ENCODE peak calls at places on chromosomes 6 and 20, in seven cellular contexts. D is GM12891, J is esophagus squamous epithelium, B is stomach, A is IMR-90, X is testis, N is tibial nerve. I is an unnamed sample.

GRCh38 chr6:36618366-36619355 is 24.5 kb downstream of the SRSF3 start:
- DNase-seq in B (no peak), N (no peak), A (no peak), X (no peak), D (no peak), J (no peak), I (no peak)

GRCh38 chr20:25600632-25601031 is 15.3 kb upstream of the NINL start:
- DNase-seq in X (no peak), D (no peak), B (no peak), N (no peak), A (no peak), J (no peak), I (peak; percentile 61)

GRCh38 chr6:22884441-22884840 is 315.1 kb downstream of the HDGFL1 start:
- DNase-seq in J (no peak), B (no peak), X (no peak), A (no peak), D (no peak), N (no peak), I (no peak)

GRCh38 chr20:43584448-43585138 is 6.1 kb upstream of the IFT52 start:
- DNase-seq in J (no peak), N (no peak), B (no peak), D (no peak), X (no peak), A (peak; percentile 75), I (peak; percentile 29)

GRCh38 chr6:11994875-11995461 is 17.1 kb upstream of the HIVEP1 start:
- DNase-seq in J (no peak), D (no peak), A (no peak), N (no peak), B (no peak), X (no peak), I (no peak)

GRCh38 chr6:143596857-143597256 is 80.9 kb upstream of the PHACTR2 start:
- DNase-seq in X (peak; percentile 90), B (no peak), A (peak; percentile 71), N (no peak), D (no peak), J (no peak), I (peak; percentile 13)

GRCh38 chr6:14661188-14661587 is 543.6 kb downstream of the CD83 start:
- DNase-seq in X (no peak), N (no peak), D (no peak), A (peak; percentile 89), J (no peak), B (no peak), I (peak; percentile 19)

GRCh38 chr6:11083491-11083890 is 10.1 kb upstream of the SMIM13 start:
- DNase-seq in D (no peak), A (peak; percentile 89), J (no peak), B (no peak), X (no peak), N (no peak), I (no peak)

GRCh38 chr20:38433304-38433972 is 1.7 kb downstream of the SNHG17 start:
- DNase-seq in J (no peak), N (no peak), B (no peak), A (no peak), X (no peak), D (no peak), I (no peak)

GRCh38 chr20:41969656-41970055 is 351.5 kb upstream of the CHD6 start:
- DNase-seq in J (no peak), X (no peak), A (no peak), B (no peak), N (no peak), D (no peak), I (no peak)

GRCh38 chr6:169162968-169163903 is 90.4 kb downstream of the THBS2 start:
- DNase-seq in X (no peak), B (no peak), A (peak; percentile 99), J (no peak), N (no peak), D (no peak), I (no peak)

GRCh38 chr6:161890133-161890833 is 616.4 kb upstream of the AGPAT4 start:
- DNase-seq in J (no peak), N (no peak), A (no peak), D (no peak), B (no peak), X (no peak), I (no peak)

GRCh38 chr6:81002126-81002525 is 750.4 kb downstream of the TENT5A start:
- DNase-seq in B (no peak), N (no peak), A (no peak), X (no peak), J (no peak), D (no peak), I (no peak)

GRCh38 chr6:35468980-35469710 is 944 bp downstream of the RPL10A start:
- DNase-seq in B (no peak), J (no peak), X (no peak), A (no peak), N (no peak), D (no peak), I (no peak)

GRCh38 chr6:35471836-35472345 is 3.7 kb downstream of the RPL10A start:
- DNase-seq in X (no peak), A (no peak), B (no peak), D (no peak), J (no peak), N (no peak), I (no peak)

GRCh38 chr6:35468181-35468979 is at the start of gene RPL10A:
- DNase-seq in A (peak; percentile 96), X (peak; percentile 98), D (peak; percentile 95), J (peak; percentile 67), B (peak; percentile 97), N (peak; percentile 88), I (peak; percentile 96)

GRCh38 chr6:35470663-35471120 is 2.5 kb downstream of the RPL10A start:
- DNase-seq in D (no peak), X (no peak), B (no peak), A (no peak), J (no peak), N (no peak), I (no peak)

GRCh38 chr6:35469711-35470662 is 1.8 kb downstream of the RPL10A start:
- DNase-seq in B (peak; percentile 39), X (no peak), J (no peak), A (no peak), N (no peak), D (no peak), I (peak; percentile 44)
- TF ChIP-seq POLR2A in B (no peak), X (no peak), J (no peak), A (no peak), N (no peak), D (no peak), I (no peak)

DNA sequence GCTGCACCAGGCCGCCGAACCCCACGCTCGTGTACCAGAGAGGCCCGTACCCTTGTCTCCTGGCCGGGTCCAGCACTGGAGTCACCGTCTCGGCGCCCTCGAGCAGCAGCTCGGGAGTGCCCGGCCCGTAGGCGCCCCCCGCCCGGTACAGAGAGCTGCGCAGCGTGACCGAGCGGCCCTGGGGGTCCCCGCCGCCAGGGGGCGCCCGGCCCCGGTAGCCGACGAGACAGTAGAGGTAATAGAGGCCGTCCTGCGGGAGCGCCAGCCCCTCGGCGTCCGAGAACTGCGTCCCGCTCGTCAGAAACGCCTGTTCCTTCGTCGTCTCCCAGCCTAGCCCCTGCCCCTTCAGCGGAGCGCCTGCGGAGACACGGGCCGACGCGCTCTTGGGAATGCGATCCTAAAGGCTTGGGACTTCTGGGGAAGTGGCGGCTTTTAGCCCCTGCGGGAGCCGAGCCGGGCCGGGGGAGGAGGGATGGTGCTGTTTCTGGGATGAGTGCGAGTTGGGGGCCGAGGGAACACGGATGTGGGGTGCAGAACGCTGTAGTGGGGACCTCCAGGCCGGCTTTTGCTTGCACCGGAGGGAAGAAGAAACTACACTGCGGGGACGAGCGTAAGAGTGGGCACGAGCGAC is 1.3 kb downstream of the LTB start:
- DNase-seq in A (peak; percentile 71), X (peak; percentile 92), J (no peak), B (peak; percentile 89), N (peak; percentile 74), D (peak; percentile 79), I (peak; percentile 85)
- TF ChIP-seq POLR2A in A (no peak), X (no peak), J (peak; percentile 65), B (no peak), N (peak; percentile 38), D (no peak), I (no peak)

GRCh38 chr20:22127587-22127986 is 422.1 kb downstream of the PAX1 start:
- DNase-seq in A (no peak), X (no peak), N (no peak), J (no peak), D (no peak), B (no peak), I (no peak)
- TF ChIP-seq POLR2A in A (no peak), X (no peak), N (no peak), J (no peak), D (no peak), B (no peak), I (no peak)

DNA sequence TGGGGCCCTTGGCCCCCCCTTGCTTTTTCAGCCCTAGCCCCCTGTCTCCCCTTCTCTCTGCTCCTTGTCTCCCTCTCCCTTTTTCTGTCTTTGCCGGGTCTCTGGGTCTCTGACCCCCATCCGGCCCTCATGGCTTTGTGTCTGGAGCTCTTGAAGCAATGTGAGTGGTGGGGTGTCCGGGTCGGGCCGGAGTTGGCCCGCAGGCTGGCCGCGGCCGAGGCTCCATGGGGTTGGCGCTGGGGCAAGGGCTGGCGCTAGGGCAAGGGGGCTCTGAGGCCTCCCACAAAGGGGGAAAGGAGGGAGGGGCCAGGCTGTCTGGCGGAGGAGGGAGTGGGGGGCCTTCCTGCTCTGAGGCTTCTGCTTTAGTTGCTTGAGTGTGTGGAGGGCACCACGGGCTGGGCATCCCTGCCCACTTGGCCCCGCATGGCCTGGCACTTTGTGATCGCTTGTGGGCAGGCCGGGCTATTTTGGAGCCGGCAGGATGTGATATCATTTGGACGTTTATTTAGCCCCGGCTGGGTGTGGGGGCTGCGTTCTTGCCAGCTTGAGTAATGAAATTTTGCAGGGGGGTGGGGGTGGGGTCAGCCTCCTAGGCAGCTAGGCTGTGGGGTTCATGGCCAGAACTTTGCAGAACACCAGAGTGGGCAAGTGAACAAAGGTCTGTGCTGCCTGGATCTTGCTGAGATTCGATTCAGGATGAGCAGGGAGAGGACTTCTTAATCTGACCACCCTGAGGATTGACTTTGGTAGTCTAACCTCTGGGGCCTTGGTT is 78.7 kb upstream of the MYL9 start:
- DNase-seq in B (peak; percentile 36), X (peak; percentile 54), D (no peak), N (peak; percentile 40), A (peak; percentile 60), J (no peak), I (peak; percentile 88)
- TF ChIP-seq POLR2A in B (no peak), X (no peak), D (no peak), N (peak; percentile 60), A (peak; percentile 83), J (peak; percentile 59), I (no peak)

I was measured in thyroid gland.